ENCODE peak calls at places on chromosomes 12 and 14, in nine cellular contexts. U, M, Q, X, R, W, N, B and C are unnamed samples.

GRCh38 chr12:106179086-106179485 is 40.3 kb upstream of the NUAK1 start:
- DNase-seq in W (no peak), U (no peak), N (no peak), Q (no peak), X (no peak), B (no peak), R (no peak), M (no peak), C (no peak)

GRCh38 chr14:90546767-90547166 is 149.9 kb downstream of the CALM1 start:
- DNase-seq in N (no peak), W (no peak), M (no peak), Q (no peak), X (no peak), R (no peak), B (no peak), U (no peak), C (no peak)

GRCh38 chr12:105598032-105598431 is 267.5 kb downstream of the C12orf75 start:
- DNase-seq in B (no peak), Q (no peak), M (no peak), R (no peak), X (no peak), W (no peak), N (no peak), U (no peak), C (no peak)

GRCh38 chr12:109947511-109947910 is 47.4 kb downstream of the TCHP start:
- DNase-seq in X (no peak), Q (no peak), U (no peak), B (no peak), W (peak), M (no peak), R (no peak), N (no peak), C (no peak)

GRCh38 chr14:96962337-96962736 is 165.2 kb downstream of the VRK1 start:
- DNase-seq in Q (no peak), W (no peak), R (peak), B (peak), M (no peak), X (no peak), U (no peak), N (peak), C (no peak)

GRCh38 chr12:132647858-132648257 is 29.3 kb downstream of the P2RX2 start:
- DNase-seq in U (no peak), X (no peak), W (no peak), B (no peak), M (no peak), R (no peak), Q (no peak), N (no peak), C (no peak)

GRCh38 chr14:30020271-30020670 is 92.6 kb upstream of the PRKD1 start:
- DNase-seq in U (no peak), W (no peak), N (no peak), R (no peak), Q (no peak), X (no peak), M (no peak), B (no peak), C (no peak)

GRCh38 chr14:105069554-105069886 is 4.3 kb upstream of the GPR132 start:
- DNase-seq in Q (no peak), N (no peak), B (no peak), M (no peak), R (no peak), X (no peak), U (no peak), W (no peak), C (no peak)

GRCh38 chr14:23561873-23562821 is 5.4 kb downstream of the AP1G2 start:
- DNase-seq in U (no peak), Q (no peak), W (peak), M (no peak), R (no peak), X (no peak), N (no peak), B (no peak), C (peak)

GRCh38 chr14:99884834-99885648 is 91.8 kb downstream of the EML1 start:
- DNase-seq in M (no peak), Q (no peak), U (no peak), N (peak), X (no peak), W (peak), R (peak), B (peak), C (no peak)

GRCh38 chr14:54890794-54891193 is 11.8 kb downstream of the GCH1 start:
- DNase-seq in R (no peak), M (no peak), W (no peak), U (no peak), N (no peak), X (no peak), Q (no peak), B (peak), C (no peak)

GRCh38 chr14:73887704-73888459 is 1.2 kb downstream of the ZNF410 start:
- DNase-seq in U (no peak), X (no peak), B (peak), N (no peak), Q (no peak), M (no peak), R (no peak), W (no peak), C (no peak)

GRCh38 chr12:27105746-27106536 is 23.6 kb upstream of the C12orf71 start:
- DNase-seq in Q (no peak), W (no peak), R (no peak), M (no peak), N (no peak), U (no peak), X (no peak), B (no peak), C (no peak)

GRCh38 chr12:54003625-54004024 is 3.7 kb downstream of the HOXC9 start:
- DNase-seq in X (no peak), U (no peak), Q (no peak), M (no peak), B (no peak), N (no peak), R (no peak), W (no peak), C (no peak)

GRCh38 chr12:4288296-4289019 is 14.9 kb downstream of the CCND2 start:
- DNase-seq in N (no peak), W (no peak), Q (no peak), X (peak), R (no peak), B (no peak), M (no peak), U (no peak), C (no peak)

GRCh38 chr14:71242237-71242748 is 335.0 kb downstream of the PCNX1 start:
- DNase-seq in U (no peak), R (no peak), N (no peak), W (peak), B (no peak), X (no peak), M (no peak), Q (no peak), C (no peak)